ENCODE peak calls at places on chromosome 17, in six cellular contexts. One of them, this sample, is unnamed.

GRCh38 chr17:15981646-15982580 is 17.6 kb downstream of the ZSWIM7 start:
- DNase-seq in heart right ventricle: no peak
- DNase-seq in A549: peak
- DNase-seq in HCT116: no peak
- DNase-seq in activated CD8-positive, alpha-beta T cell treated with anti-CD3 and anti-CD28 coated beads for 36 hours: no peak
- DNase-seq in transverse colon: no peak
- DNase-seq in this sample: no peak

GRCh38 chr17:9104370-9105041 is 83.2 kb downstream of the NTN1 start:
- DNase-seq in heart right ventricle: peak
- DNase-seq in A549: no peak
- DNase-seq in HCT116: no peak
- DNase-seq in activated CD8-positive, alpha-beta T cell treated with anti-CD3 and anti-CD28 coated beads for 36 hours: no peak
- DNase-seq in transverse colon: no peak
- DNase-seq in this sample: no peak

GRCh38 chr17:50201226-50201854 is at the start of gene COL1A1:
- DNase-seq in heart right ventricle: peak
- DNase-seq in A549: no peak
- DNase-seq in HCT116: no peak
- DNase-seq in activated CD8-positive, alpha-beta T cell treated with anti-CD3 and anti-CD28 coated beads for 36 hours: no peak
- DNase-seq in transverse colon: peak
- DNase-seq in this sample: no peak

GRCh38 chr17:17710728-17711541 is 29.7 kb downstream of the RAI1 start:
- DNase-seq in heart right ventricle: no peak
- DNase-seq in A549: peak
- DNase-seq in HCT116: peak
- DNase-seq in activated CD8-positive, alpha-beta T cell treated with anti-CD3 and anti-CD28 coated beads for 36 hours: no peak
- DNase-seq in transverse colon: peak
- DNase-seq in this sample: no peak

GRCh38 chr17:44543213-44543904 is 13.9 kb upstream of the FZD2 start:
- DNase-seq in heart right ventricle: no peak
- DNase-seq in A549: peak
- DNase-seq in HCT116: no peak
- DNase-seq in activated CD8-positive, alpha-beta T cell treated with anti-CD3 and anti-CD28 coated beads for 36 hours: no peak
- DNase-seq in transverse colon: no peak
- DNase-seq in this sample: no peak

GRCh38 chr17:59842901-59843652 is 49.7 kb downstream of the TUBD1 start:
- DNase-seq in heart right ventricle: no peak
- DNase-seq in A549: peak
- DNase-seq in HCT116: peak
- DNase-seq in activated CD8-positive, alpha-beta T cell treated with anti-CD3 and anti-CD28 coated beads for 36 hours: peak
- DNase-seq in transverse colon: peak
- DNase-seq in this sample: no peak

GRCh38 chr17:36777118-36777517 is 160.2 kb upstream of the LHX1 start:
- DNase-seq in heart right ventricle: no peak
- DNase-seq in A549: no peak
- DNase-seq in HCT116: no peak
- DNase-seq in activated CD8-positive, alpha-beta T cell treated with anti-CD3 and anti-CD28 coated beads for 36 hours: no peak
- DNase-seq in transverse colon: no peak
- DNase-seq in this sample: no peak

GRCh38 chr17:49871211-49871610 is 23.3 kb upstream of the TAC4 start:
- DNase-seq in heart right ventricle: no peak
- DNase-seq in A549: no peak
- DNase-seq in HCT116: no peak
- DNase-seq in activated CD8-positive, alpha-beta T cell treated with anti-CD3 and anti-CD28 coated beads for 36 hours: no peak
- DNase-seq in transverse colon: no peak
- DNase-seq in this sample: no peak

GRCh38 chr17:5759501-5759925 is 175.2 kb upstream of the NLRP1 start:
- DNase-seq in heart right ventricle: no peak
- DNase-seq in A549: no peak
- DNase-seq in HCT116: no peak
- DNase-seq in activated CD8-positive, alpha-beta T cell treated with anti-CD3 and anti-CD28 coated beads for 36 hours: no peak
- DNase-seq in transverse colon: no peak
- DNase-seq in this sample: no peak

GRCh38 chr17:7721612-7722011 is 4.1 kb downstream of the DNAH2 start:
- DNase-seq in heart right ventricle: no peak
- DNase-seq in A549: no peak
- DNase-seq in HCT116: no peak
- DNase-seq in activated CD8-positive, alpha-beta T cell treated with anti-CD3 and anti-CD28 coated beads for 36 hours: no peak
- DNase-seq in transverse colon: no peak
- DNase-seq in this sample: no peak
- TF ChIP-seq CTCF in heart right ventricle: no peak
- TF ChIP-seq CTCF in A549: no peak
- TF ChIP-seq CTCF in HCT116: no peak
- TF ChIP-seq CTCF in activated CD8-positive, alpha-beta T cell treated with anti-CD3 and anti-CD28 coated beads for 36 hours: no peak
- TF ChIP-seq CTCF in transverse colon: no peak
- TF ChIP-seq CTCF in this sample: no peak

GRCh38 chr17:3735515-3735914 is 11.8 kb downstream of the HASPIN start:
- DNase-seq in heart right ventricle: no peak
- DNase-seq in A549: peak
- DNase-seq in HCT116: no peak
- DNase-seq in activated CD8-positive, alpha-beta T cell treated with anti-CD3 and anti-CD28 coated beads for 36 hours: no peak
- DNase-seq in transverse colon: no peak
- DNase-seq in this sample: no peak

GRCh38 chr17:3730881-3731429 is 7.3 kb downstream of the HASPIN start:
- DNase-seq in heart right ventricle: no peak
- DNase-seq in A549: no peak
- DNase-seq in HCT116: no peak
- DNase-seq in activated CD8-positive, alpha-beta T cell treated with anti-CD3 and anti-CD28 coated beads for 36 hours: no peak
- DNase-seq in transverse colon: no peak
- DNase-seq in this sample: no peak

GRCh38 chr17:3727041-3727440 is 3.3 kb downstream of the HASPIN start:
- DNase-seq in heart right ventricle: no peak
- DNase-seq in A549: no peak
- DNase-seq in HCT116: no peak
- DNase-seq in activated CD8-positive, alpha-beta T cell treated with anti-CD3 and anti-CD28 coated beads for 36 hours: no peak
- DNase-seq in transverse colon: no peak
- DNase-seq in this sample: no peak

GRCh38 chr17:3729881-3730280 is 6.2 kb downstream of the HASPIN start:
- DNase-seq in heart right ventricle: no peak
- DNase-seq in A549: no peak
- DNase-seq in HCT116: no peak
- DNase-seq in activated CD8-positive, alpha-beta T cell treated with anti-CD3 and anti-CD28 coated beads for 36 hours: no peak
- DNase-seq in transverse colon: no peak
- DNase-seq in this sample: no peak

DNA sequence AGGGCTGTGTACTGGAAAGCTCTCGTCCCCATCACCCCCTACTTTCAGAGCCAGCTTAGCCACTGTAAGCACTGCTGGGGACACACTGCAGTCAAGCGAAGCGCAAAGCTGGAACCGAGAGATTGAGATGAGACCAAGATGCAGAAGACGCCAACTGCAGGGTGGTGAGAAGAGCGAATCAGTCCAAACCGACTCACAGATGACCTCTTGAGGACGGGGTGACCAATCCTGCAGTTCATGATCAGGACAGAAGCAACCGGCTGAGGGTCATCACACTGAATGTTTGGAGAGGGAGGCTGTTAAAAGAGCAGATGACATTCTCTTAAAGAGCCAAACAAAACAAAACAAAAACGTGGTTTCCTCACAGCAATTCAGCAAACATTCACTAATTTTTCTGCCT is 8.5 kb downstream of the HASPIN start:
- DNase-seq in heart right ventricle: no peak
- DNase-seq in A549: peak
- DNase-seq in HCT116: no peak
- DNase-seq in activated CD8-positive, alpha-beta T cell treated with anti-CD3 and anti-CD28 coated beads for 36 hours: no peak
- DNase-seq in transverse colon: peak
- DNase-seq in this sample: peak
- TF ChIP-seq CTCF in heart right ventricle: no peak
- TF ChIP-seq CTCF in A549: no peak
- TF ChIP-seq CTCF in HCT116: no peak
- TF ChIP-seq CTCF in activated CD8-positive, alpha-beta T cell treated with anti-CD3 and anti-CD28 coated beads for 36 hours: no peak
- TF ChIP-seq CTCF in transverse colon: no peak
- TF ChIP-seq CTCF in this sample: peak

DNA sequence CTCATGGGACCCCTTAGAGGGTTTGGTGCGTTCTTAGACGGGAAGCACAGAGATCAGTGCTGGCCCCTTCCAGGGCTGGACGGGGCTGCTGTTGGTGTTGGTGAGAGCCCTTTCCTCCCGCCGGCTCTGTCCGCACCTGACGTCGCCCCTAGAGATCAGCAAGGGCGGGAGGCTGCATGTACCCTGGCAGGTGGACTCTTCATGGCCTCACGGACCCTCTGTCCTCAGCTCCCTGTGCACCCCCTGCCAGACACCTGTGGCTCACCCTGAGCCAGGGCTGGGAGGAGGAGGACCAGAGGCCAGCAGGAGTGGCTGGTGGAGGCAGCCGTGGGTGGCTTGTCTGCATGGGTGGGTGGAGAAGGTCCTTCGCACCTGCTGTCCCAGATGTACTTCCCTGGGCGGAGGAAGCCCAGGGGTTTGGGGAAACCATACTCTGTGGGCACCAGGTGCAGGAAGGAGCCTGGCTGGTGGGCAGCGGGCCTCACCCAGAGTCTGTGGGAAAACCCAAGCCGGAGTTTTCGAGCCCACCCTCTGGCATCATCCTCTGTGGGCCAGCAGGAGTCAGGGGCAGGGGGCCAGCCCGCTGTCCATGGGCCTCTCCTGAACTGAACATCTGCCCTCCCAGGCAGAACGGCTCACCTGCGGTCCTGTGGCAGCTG is 348.6 kb downstream of the SEC14L1 start:
- DNase-seq in heart right ventricle: no peak
- DNase-seq in A549: no peak
- DNase-seq in HCT116: no peak
- DNase-seq in activated CD8-positive, alpha-beta T cell treated with anti-CD3 and anti-CD28 coated beads for 36 hours: no peak
- DNase-seq in transverse colon: no peak
- DNase-seq in this sample: no peak
- TF ChIP-seq CTCF in heart right ventricle: no peak
- TF ChIP-seq CTCF in A549: no peak
- TF ChIP-seq CTCF in HCT116: no peak
- TF ChIP-seq CTCF in activated CD8-positive, alpha-beta T cell treated with anti-CD3 and anti-CD28 coated beads for 36 hours: no peak
- TF ChIP-seq CTCF in transverse colon: no peak
- TF ChIP-seq CTCF in this sample: no peak

GRCh38 chr17:81527591-81528383 is at the start of gene FSCN2:
- DNase-seq in heart right ventricle: peak
- DNase-seq in A549: no peak
- DNase-seq in HCT116: no peak
- DNase-seq in activated CD8-positive, alpha-beta T cell treated with anti-CD3 and anti-CD28 coated beads for 36 hours: no peak
- DNase-seq in transverse colon: no peak
- DNase-seq in this sample: no peak
- TF ChIP-seq CTCF in heart right ventricle: peak
- TF ChIP-seq CTCF in A549: no peak
- TF ChIP-seq CTCF in HCT116: peak
- TF ChIP-seq CTCF in activated CD8-positive, alpha-beta T cell treated with anti-CD3 and anti-CD28 coated beads for 36 hours: no peak
- TF ChIP-seq CTCF in transverse colon: no peak
- TF ChIP-seq CTCF in this sample: no peak

DNA sequence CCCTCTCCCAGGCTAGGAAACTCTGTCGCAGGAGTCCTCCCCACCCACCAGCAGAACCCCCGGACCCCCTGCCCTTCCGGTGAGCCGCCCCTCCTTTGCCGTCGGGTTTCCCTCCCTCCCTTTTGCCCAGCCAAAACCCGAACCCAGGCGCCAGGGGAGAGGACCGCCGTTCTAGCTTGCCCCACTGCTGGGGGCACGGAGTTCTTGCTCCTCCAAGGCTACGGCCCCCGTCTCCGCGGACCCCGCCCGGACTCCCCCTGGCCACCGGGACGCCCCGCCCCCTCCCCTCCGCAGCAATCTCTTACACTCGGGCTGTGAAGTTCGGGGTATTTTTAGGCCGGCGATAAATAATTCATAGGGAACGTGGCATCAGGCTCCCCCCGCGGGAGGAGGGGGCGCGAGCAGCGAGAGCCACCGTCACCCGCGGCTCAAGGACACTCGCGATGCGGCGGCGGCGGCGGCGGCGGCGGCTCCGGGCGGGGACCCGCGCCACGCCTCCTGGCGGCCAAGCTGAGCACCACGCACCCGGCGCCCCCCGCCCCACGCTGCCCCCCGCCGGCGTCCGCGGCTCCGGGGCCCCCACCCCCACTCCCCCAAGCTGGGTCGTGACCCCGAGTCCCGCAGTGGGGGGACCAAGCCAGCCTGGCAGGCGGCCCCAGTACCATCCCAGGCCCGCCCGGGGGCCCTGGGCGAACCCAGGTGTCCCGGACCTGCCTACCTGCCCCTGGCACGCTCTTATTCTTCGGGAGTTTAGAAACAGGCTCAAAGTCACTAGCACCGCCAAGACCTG is at the start of gene GRIN2C:
- DNase-seq in heart right ventricle: no peak
- DNase-seq in A549: no peak
- DNase-seq in HCT116: no peak
- DNase-seq in activated CD8-positive, alpha-beta T cell treated with anti-CD3 and anti-CD28 coated beads for 36 hours: no peak
- DNase-seq in transverse colon: no peak
- DNase-seq in this sample: no peak
- TF ChIP-seq CTCF in heart right ventricle: peak
- TF ChIP-seq CTCF in A549: peak
- TF ChIP-seq CTCF in HCT116: no peak
- TF ChIP-seq CTCF in activated CD8-positive, alpha-beta T cell treated with anti-CD3 and anti-CD28 coated beads for 36 hours: peak
- TF ChIP-seq CTCF in transverse colon: peak
- TF ChIP-seq CTCF in this sample: peak

GRCh38 chr17:53234138-53234537 is 588.6 kb upstream of the KIF2B start:
- DNase-seq in heart right ventricle: no peak
- DNase-seq in A549: no peak
- DNase-seq in HCT116: no peak
- DNase-seq in activated CD8-positive, alpha-beta T cell treated with anti-CD3 and anti-CD28 coated beads for 36 hours: no peak
- DNase-seq in transverse colon: no peak
- DNase-seq in this sample: no peak
- TF ChIP-seq CTCF in heart right ventricle: no peak
- TF ChIP-seq CTCF in A549: no peak
- TF ChIP-seq CTCF in HCT116: no peak
- TF ChIP-seq CTCF in activated CD8-positive, alpha-beta T cell treated with anti-CD3 and anti-CD28 coated beads for 36 hours: no peak
- TF ChIP-seq CTCF in transverse colon: no peak
- TF ChIP-seq CTCF in this sample: no peak

GRCh38 chr17:41885733-41886132 is 20.5 kb upstream of the KLHL11 start:
- DNase-seq in heart right ventricle: no peak
- DNase-seq in A549: peak
- DNase-seq in HCT116: no peak
- DNase-seq in activated CD8-positive, alpha-beta T cell treated with anti-CD3 and anti-CD28 coated beads for 36 hours: no peak
- DNase-seq in transverse colon: no peak
- DNase-seq in this sample: no peak
- TF ChIP-seq CTCF in heart right ventricle: no peak
- TF ChIP-seq CTCF in A549: peak
- TF ChIP-seq CTCF in HCT116: peak
- TF ChIP-seq CTCF in activated CD8-positive, alpha-beta T cell treated with anti-CD3 and anti-CD28 coated beads for 36 hours: peak
- TF ChIP-seq CTCF in transverse colon: no peak
- TF ChIP-seq CTCF in this sample: peak

DNA sequence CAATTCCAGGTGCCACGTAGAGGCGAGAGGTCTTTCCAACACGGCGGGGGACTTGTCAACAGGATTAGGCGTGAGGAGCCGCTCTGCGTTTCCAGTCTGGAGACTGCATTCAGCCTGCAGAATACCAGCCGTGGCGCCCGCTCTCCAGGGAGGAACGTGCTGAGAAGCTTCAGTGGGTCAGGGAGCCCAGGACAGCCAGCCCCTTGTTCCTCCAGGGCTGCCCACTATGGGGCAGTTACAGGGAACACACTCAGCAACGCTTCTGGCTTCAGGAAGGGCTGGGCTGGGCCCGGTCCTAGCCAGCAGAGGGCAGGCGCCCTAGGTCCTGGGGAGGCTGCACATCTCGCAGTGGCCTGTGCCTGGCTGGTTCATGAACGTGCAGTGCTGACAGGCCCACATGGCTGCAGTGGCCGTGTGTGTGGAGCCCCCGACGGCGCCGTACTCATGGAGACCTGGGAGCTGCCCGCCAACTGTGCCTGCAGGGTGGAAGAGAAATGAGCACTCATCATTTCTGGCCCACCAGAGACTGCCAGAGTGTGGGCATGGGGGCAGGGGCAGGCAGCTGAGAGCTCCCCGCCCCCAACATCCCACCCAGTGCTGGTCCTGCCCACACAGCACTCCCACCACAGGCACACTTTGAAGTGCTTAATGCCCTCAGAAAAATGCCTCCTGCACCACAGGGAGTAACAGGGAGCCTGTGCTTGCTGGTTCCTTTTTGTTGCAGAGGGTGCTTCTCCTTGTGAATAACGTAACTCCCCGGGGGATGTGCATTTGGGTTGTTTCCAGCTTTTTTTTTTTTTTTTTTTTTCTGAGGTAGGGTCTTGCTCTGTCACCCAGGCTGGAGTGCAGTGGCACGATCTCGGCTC is 7.0 kb upstream of the FAAP100 start:
- DNase-seq in heart right ventricle: peak
- DNase-seq in A549: peak
- DNase-seq in HCT116: no peak
- DNase-seq in activated CD8-positive, alpha-beta T cell treated with anti-CD3 and anti-CD28 coated beads for 36 hours: no peak
- DNase-seq in transverse colon: no peak
- DNase-seq in this sample: no peak
- TF ChIP-seq CTCF in heart right ventricle: peak
- TF ChIP-seq CTCF in A549: peak
- TF ChIP-seq CTCF in HCT116: peak
- TF ChIP-seq CTCF in activated CD8-positive, alpha-beta T cell treated with anti-CD3 and anti-CD28 coated beads for 36 hours: no peak
- TF ChIP-seq CTCF in transverse colon: no peak
- TF ChIP-seq CTCF in this sample: no peak